ENCODE peak calls at places on chromosomes 4 and X, in four cellular contexts. A is IMR-90, Y is upper lobe of left lung, J is A549. K is an unnamed sample.

GRCh38 chrX:147570483-147570882 is 341.2 kb upstream of the FMR1 start:
- DNase-seq in A (no peak), Y (no peak), J (no peak), K (no peak)

GRCh38 chrX:77793950-77794349 is 7.9 kb upstream of the ATRX start:
- DNase-seq in A (no peak), Y (peak), J (no peak), K (no peak)

GRCh38 chr4:145933134-145933533 is 5.5 kb downstream of the ZNF827 start:
- DNase-seq in A (peak), Y (no peak), J (no peak), K (no peak)

GRCh38 chrX:153702350-153703035 is 14.8 kb downstream of the SLC6A8 start:
- DNase-seq in A (no peak), Y (no peak), J (no peak), K (no peak)

GRCh38 chr4:153345011-153345981 is 808 bp downstream of the MND1 start:
- DNase-seq in A (peak), Y (peak), J (peak), K (peak)

GRCh38 chr4:11468901-11469300 is 40.2 kb upstream of the HS3ST1 start:
- DNase-seq in A (no peak), Y (no peak), J (no peak), K (no peak)

GRCh38 chr4:126897038-126897437 is 735.7 kb upstream of the INTU start:
- DNase-seq in A (no peak), Y (no peak), J (no peak), K (no peak)

GRCh38 chr4:133000012-133000411 is 149.1 kb upstream of the PCDH10 start:
- DNase-seq in A (no peak), Y (no peak), J (no peak), K (no peak)

GRCh38 chr4:1491630-1492457 is 85.6 kb upstream of the NKX1-1 start:
- DNase-seq in A (no peak), Y (no peak), J (no peak), K (no peak)

GRCh38 chrX:30620980-30621716 is 32.1 kb upstream of the GK start:
- DNase-seq in A (peak), Y (no peak), J (peak), K (peak)

GRCh38 chr4:77190053-77190452 is 33.0 kb downstream of the CCNG2 start:
- DNase-seq in A (peak), Y (no peak), J (no peak), K (no peak)

GRCh38 chr4:114599231-114600065 is 841 bp downstream of the UGT8 start:
- DNase-seq in A (no peak), Y (no peak), J (no peak), K (no peak)

GRCh38 chr4:6586715-6587325 is 11.8 kb downstream of the MAN2B2 start:
- DNase-seq in A (no peak), Y (no peak), J (no peak), K (no peak)

GRCh38 chrX:35149517-35149916 is 206.9 kb downstream of the FAM47B start:
- DNase-seq in A (no peak), Y (no peak), J (no peak), K (no peak)

GRCh38 chr4:81030061-81030616 is 369 bp upstream of the BMP3 start:
- DNase-seq in A (no peak), Y (no peak), J (no peak), K (no peak)

GRCh38 chrX:54826598-54826997 is 19.1 kb downstream of the MAGED2 start:
- DNase-seq in A (no peak), Y (no peak), J (no peak), K (no peak)

GRCh38 chr4:118994030-118994429 is 105.4 kb downstream of the SYNPO2 start:
- DNase-seq in A (peak), Y (no peak), J (no peak), K (no peak)

GRCh38 chrX:66110112-66110511 is 53.9 kb upstream of the HEPH start:
- DNase-seq in A (peak), Y (no peak), J (peak), K (no peak)

GRCh38 chr4:2084316-2084715 is 25.2 kb downstream of the NAT8L start:
- DNase-seq in A (peak), Y (peak), J (no peak), K (no peak)

GRCh38 chr4:78928835-78929234 is 10.4 kb downstream of the PAQR3 start:
- DNase-seq in A (no peak), Y (no peak), J (no peak), K (no peak)

GRCh38 chrX:51395807-51396728 is 63.4 kb downstream of the NUDT10 start:
- DNase-seq in A (no peak), Y (peak), J (no peak), K (no peak)

GRCh38 chrX:40580537-40581332 is at the start of gene ATP6AP2:
- DNase-seq in A (peak), Y (peak), J (peak), K (peak)
- TF ChIP-seq POLR2A in A (peak), Y (no peak), J (peak), K (peak)

GRCh38 chr4:151169223-151169622 is 69.8 kb downstream of the RPS3A start:
- DNase-seq in A (peak), Y (peak), J (no peak), K (peak)
- TF ChIP-seq POLR2A in A (no peak), Y (no peak), J (no peak), K (no peak)

GRCh38 chr4:170026253-170026991 is at the start of gene MFAP3L:
- DNase-seq in A (peak), Y (peak), J (peak), K (peak)
- TF ChIP-seq POLR2A in A (no peak), Y (peak), J (no peak), K (peak)

GRCh38 chr4:138204507-138204906 is 37.6 kb downstream of the SLC7A11 start:
- DNase-seq in A (no peak), Y (no peak), J (no peak), K (no peak)

GRCh38 chr4:138205531-138206233 is 36.5 kb downstream of the SLC7A11 start:
- DNase-seq in A (no peak), Y (no peak), J (no peak), K (no peak)

GRCh38 chr4:138199568-138200235 is 42.4 kb downstream of the SLC7A11 start:
- DNase-seq in A (peak), Y (peak), J (no peak), K (no peak)

GRCh38 chr4:138200236-138200590 is 41.9 kb downstream of the SLC7A11 start:
- DNase-seq in A (no peak), Y (no peak), J (no peak), K (no peak)

DNA sequence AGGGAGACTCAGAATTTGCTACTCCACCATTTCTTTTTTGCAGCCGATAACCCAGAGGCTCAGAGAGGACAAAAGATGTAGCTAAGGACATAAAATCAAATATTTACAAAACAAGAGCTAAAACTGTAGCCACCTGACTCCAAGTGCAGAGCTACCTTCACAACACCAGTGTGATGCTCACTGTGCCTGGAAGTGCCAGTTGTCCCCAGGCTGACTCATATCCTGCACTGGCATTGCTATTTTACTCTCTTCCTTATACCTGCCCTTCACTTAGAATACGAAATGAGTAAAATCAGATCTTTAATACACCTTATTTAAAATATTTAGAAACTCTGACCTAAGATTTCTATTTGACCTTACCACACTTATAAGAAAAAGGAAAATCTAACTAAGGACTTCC is 39.5 kb downstream of the SLC7A11 start:
- DNase-seq in A (no peak), Y (no peak), J (no peak), K (no peak)
- TF ChIP-seq POLR2A in A (no peak), Y (no peak), J (no peak), K (no peak)

DNA sequence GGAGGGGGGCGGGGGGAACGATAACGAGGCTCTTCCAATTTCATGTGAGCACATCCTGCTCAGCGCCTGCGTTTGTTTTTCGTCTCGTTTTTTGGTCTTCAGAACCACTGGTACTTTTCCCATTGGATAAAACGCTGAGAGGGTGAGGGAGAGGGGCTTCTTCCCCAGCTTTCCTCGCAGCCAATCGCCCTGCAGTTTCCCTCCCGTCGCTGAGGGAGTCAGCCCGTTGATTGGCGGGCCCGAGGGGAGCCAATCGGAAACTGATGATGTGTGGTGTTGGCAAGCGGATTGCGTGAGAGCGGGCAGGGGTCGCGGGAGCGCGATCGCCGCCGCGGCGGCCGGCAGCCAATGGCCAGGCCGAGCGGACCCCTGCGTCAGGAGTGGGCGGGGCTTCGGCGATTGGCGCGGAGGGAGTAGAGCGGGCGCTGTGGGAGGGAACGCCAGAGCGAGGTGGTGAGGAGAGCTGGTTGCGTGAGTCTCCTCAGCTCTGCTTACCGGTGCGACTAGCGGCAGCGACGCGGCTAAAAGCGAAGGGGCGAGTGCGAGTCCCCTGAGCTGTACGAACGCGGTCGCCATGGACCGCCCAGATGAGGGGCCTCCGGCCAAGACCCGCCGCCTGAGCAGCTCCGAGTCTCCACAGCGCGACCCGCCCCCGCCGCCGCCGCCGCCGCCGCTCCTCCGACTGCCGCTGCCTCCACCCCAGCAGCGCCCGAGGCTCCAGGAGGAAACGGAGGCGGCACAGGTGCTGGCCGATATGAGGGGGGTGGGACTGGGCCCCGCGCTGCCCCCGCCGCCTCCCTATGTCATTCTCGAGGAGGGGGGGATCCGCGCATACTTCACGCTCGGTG is at the start of gene TSPYL2:
- DNase-seq in A (peak), Y (peak), J (peak), K (peak)
- TF ChIP-seq POLR2A in A (peak), Y (no peak), J (peak), K (peak)

GRCh38 chrX:47658684-47659515 is at the start of gene UXT:
- DNase-seq in A (peak), Y (peak), J (peak), K (peak)
- TF ChIP-seq POLR2A in A (peak), Y (no peak), J (no peak), K (peak)

GRCh38 chr4:89307446-89308160 is at the start of gene GPRIN3:
- DNase-seq in A (no peak), Y (peak), J (no peak), K (no peak)

GRCh38 chr4:89305028-89305427 is 2.6 kb downstream of the GPRIN3 start:
- DNase-seq in A (no peak), Y (no peak), J (no peak), K (no peak)

GRCh38 chr4:89306486-89307184 is 965 bp downstream of the GPRIN3 start:
- DNase-seq in A (no peak), Y (no peak), J (no peak), K (no peak)

GRCh38 chr4:89307185-89307445 is 485 bp downstream of the GPRIN3 start:
- DNase-seq in A (no peak), Y (no peak), J (no peak), K (no peak)

GRCh38 chr4:89305712-89306437 is 1.7 kb downstream of the GPRIN3 start:
- DNase-seq in A (no peak), Y (peak), J (no peak), K (no peak)
- TF ChIP-seq POLR2A in A (no peak), Y (no peak), J (no peak), K (no peak)